ENCODE peak calls at places on chromosomes 1 and 21, in seven cellular contexts. G, C, K, X, T, N and S are unnamed samples.

GRCh38 chr1:42422672-42423236 is 33.1 kb downstream of the ZMYND12 start:
- DNase-seq in T (no peak), C (no peak), K (peak), G (no peak), N (no peak), X (no peak), S (no peak)

GRCh38 chr1:180606109-180606508 is 25.7 kb upstream of the XPR1 start:
- DNase-seq in X (no peak), K (no peak), C (no peak), N (no peak), T (no peak), G (no peak), S (no peak)

GRCh38 chr1:2378441-2378851 is 12.9 kb downstream of the MORN1 start:
- DNase-seq in K (no peak), C (no peak), G (no peak), N (no peak), T (no peak), X (no peak), S (no peak)

GRCh38 chr1:234978397-234979291 is 150.0 kb downstream of the TOMM20 start:
- DNase-seq in K (peak), N (peak), X (peak), G (peak), T (no peak), C (no peak), S (peak)

GRCh38 chr21:28283652-28284490 is 708.8 kb downstream of the LTN1 start:
- DNase-seq in C (no peak), N (no peak), K (no peak), G (no peak), T (no peak), X (no peak), S (no peak)

GRCh38 chr1:22234631-22235030 is 91.7 kb upstream of the WNT4 start:
- DNase-seq in X (no peak), T (no peak), C (peak), K (no peak), G (no peak), N (no peak), S (no peak)

GRCh38 chr1:77287535-77287934 is 5.7 kb downstream of the AK5 start:
- DNase-seq in K (no peak), C (no peak), N (no peak), G (no peak), T (no peak), X (no peak), S (no peak)

GRCh38 chr1:209267968-209268367 is 315.5 kb upstream of the CAMK1G start:
- DNase-seq in N (no peak), K (no peak), C (no peak), T (no peak), G (no peak), X (no peak), S (no peak)

GRCh38 chr1:228299901-228300300 is 92.1 kb downstream of the OBSCN start:
- DNase-seq in T (no peak), C (no peak), K (no peak), N (no peak), G (no peak), X (no peak), S (no peak)

GRCh38 chr1:97050501-97050900 is 328.9 kb downstream of the PTBP2 start:
- DNase-seq in T (no peak), K (no peak), G (peak), C (no peak), X (no peak), N (no peak), S (no peak)

GRCh38 chr1:204574016-204574855 is 58.0 kb downstream of the MDM4 start:
- DNase-seq in N (no peak), C (no peak), G (no peak), X (no peak), K (no peak), T (no peak), S (no peak)

GRCh38 chr1:64019818-64020217 is 183.6 kb upstream of the UBE2U start:
- DNase-seq in G (peak), T (no peak), N (no peak), K (no peak), X (no peak), C (peak), S (peak)

GRCh38 chr1:175168782-175169181 is 23.8 kb downstream of the KIAA0040 start:
- DNase-seq in K (no peak), T (no peak), N (no peak), G (no peak), C (no peak), X (no peak), S (no peak)

GRCh38 chr1:31238986-31239613 is 587 bp downstream of the NKAIN1 start:
- DNase-seq in C (peak), K (no peak), G (no peak), N (no peak), T (no peak), X (no peak), S (no peak)

GRCh38 chr1:24619376-24619775 is 23.7 kb upstream of the SRRM1 start:
- DNase-seq in C (no peak), T (no peak), X (no peak), K (peak), G (no peak), N (no peak), S (peak)

GRCh38 chr1:29689372-29690030 is 453.2 kb downstream of the PTPRU start:
- DNase-seq in X (no peak), G (no peak), C (no peak), K (peak), N (no peak), T (no peak), S (no peak)

GRCh38 chr1:234629026-234629425 is 19.0 kb upstream of the IRF2BP2 start:
- DNase-seq in X (no peak), K (no peak), T (no peak), C (no peak), N (no peak), G (no peak), S (no peak)

GRCh38 chr1:43590389-43590788 is 59.6 kb upstream of the KDM4A start:
- DNase-seq in N (no peak), C (no peak), T (no peak), X (no peak), K (no peak), G (no peak), S (no peak)

GRCh38 chr1:109726007-109726406 is 14.0 kb downstream of the GSTM5 start:
- DNase-seq in K (no peak), N (no peak), G (no peak), X (no peak), C (no peak), T (no peak), S (no peak)

GRCh38 chr1:62342270-62342669 is 23.0 kb upstream of the KANK4 start:
- DNase-seq in X (no peak), K (no peak), G (no peak), N (no peak), C (no peak), T (no peak), S (no peak)

GRCh38 chr21:36635991-36636390 is 62.9 kb upstream of the SIM2 start:
- DNase-seq in K (no peak), X (no peak), T (no peak), C (no peak), G (no peak), N (no peak), S (no peak)

GRCh38 chr1:171663036-171663853 is 10.8 kb upstream of the MYOC start:
- DNase-seq in G (no peak), T (no peak), X (no peak), N (no peak), C (no peak), K (no peak), S (no peak)

GRCh38 chr1:171663854-171664550 is 11.5 kb upstream of the MYOC start:
- DNase-seq in T (no peak), G (no peak), X (no peak), N (no peak), K (no peak), C (no peak), S (no peak)

GRCh38 chr1:171668372-171668771 is 15.9 kb upstream of the MYOC start:
- DNase-seq in G (no peak), C (no peak), T (no peak), X (no peak), K (no peak), N (no peak), S (no peak)

GRCh38 chr1:171666114-171666769 is 13.8 kb upstream of the MYOC start:
- DNase-seq in G (no peak), C (no peak), T (no peak), X (no peak), N (no peak), K (no peak), S (no peak)

DNA sequence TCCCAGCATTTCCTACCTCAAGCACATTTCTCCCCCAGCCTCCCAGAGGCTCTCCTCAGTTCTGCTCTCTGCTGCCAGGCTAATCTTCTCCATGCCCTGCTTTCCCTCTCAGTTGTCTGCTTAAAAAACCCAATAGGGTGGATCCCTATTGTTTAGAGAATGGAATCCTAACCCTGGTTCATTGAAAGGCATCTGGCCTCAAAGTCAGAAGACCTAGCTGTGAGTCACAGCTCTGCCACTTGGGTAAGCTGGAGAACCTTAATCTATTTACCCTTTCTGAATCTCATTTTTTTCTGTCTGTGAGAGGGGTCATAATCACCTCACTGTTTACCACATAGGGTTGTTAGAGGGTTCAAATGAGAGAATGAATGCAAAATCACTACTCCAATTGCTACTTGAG is 12.5 kb upstream of the MYOC start:
- DNase-seq in C (no peak), N (no peak), K (no peak), G (no peak), T (no peak), X (no peak), S (no peak)
- H3K27ac ChIP-seq in C (no peak), N (peak), K (no peak), G (no peak), T (no peak), X (no peak), S (no peak)

DNA sequence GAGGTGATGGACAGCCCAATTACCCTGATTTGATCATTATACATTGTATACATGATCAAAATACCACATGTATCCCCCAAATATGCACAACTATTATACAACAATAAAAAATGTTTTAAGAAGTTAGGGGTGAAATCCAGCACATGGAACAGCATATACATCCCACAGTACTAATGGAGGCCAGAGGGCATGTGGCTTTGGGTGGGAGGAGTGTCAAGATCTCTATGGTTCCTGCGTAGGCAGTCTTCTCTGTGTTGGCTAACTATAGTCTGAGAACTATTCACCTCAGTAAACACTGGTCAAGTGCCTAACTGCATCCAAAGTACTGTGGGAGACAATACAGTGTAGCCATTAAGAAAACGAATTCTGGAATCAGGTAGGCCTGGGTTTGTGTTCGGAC is 74.1 kb downstream of the GADD45A start:
- DNase-seq in X (no peak), G (no peak), N (no peak), K (no peak), T (no peak), C (no peak), S (no peak)
- H3K27ac ChIP-seq in X (no peak), G (no peak), N (no peak), K (no peak), T (peak), C (peak), S (no peak)

GRCh38 chr1:169102567-169102966 is 3.9 kb upstream of the ATP1B1 start:
- DNase-seq in T (no peak), G (no peak), C (peak), K (no peak), X (no peak), N (no peak), S (peak)
- H3K27ac ChIP-seq in T (peak), G (no peak), C (peak), K (peak), X (no peak), N (peak), S (peak)

DNA sequence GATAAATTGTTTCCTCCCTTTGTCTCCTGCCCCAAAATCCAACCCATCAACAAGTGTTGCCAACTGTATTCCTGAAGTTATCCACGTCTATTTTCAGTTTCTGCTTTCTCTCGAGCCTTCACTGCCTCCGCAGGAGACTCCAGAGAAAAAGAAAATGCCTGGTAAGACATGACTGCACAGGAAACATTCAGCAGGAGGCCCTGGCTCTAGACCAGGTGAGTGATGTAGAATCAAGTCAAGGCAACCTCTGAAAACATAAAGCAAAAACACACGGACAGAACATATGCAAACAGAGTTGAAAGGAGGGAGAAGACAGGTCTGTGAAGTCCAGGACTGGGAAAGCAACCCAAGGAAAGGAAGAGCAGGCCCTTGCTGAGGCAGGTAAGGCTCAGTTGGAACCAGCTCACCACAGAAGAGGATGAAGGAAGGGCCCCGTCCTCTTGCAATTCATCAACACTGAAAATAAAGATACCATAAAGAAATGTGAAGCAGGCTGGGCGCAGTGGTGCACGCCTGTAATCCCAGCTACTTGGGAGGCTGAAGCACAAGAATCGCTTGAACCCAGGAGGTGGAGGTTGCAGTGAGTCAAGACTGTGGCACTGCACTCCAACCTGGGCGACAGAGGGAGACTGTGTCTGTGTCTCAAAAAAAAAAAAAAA is 8.9 kb downstream of the NOL9 start:
- DNase-seq in X (no peak), K (no peak), T (no peak), C (no peak), G (no peak), N (no peak), S (no peak)
- H3K27ac ChIP-seq in X (peak), K (no peak), T (no peak), C (no peak), G (no peak), N (peak), S (no peak)